ENCODE peak calls at places on chromosomes 4 and X, in nine cellular contexts. Y, X, F, D, Q, J, K, C and U are unnamed samples.

GRCh38 chrX:68980906-68981616 is 152.2 kb downstream of the EFNB1 start:
- DNase-seq in Y (no peak), X (no peak), F (no peak), D (no peak), Q (no peak), J (no peak), K (no peak), C (no peak), U (no peak)

GRCh38 chr4:101500742-101501141 is 153.4 kb upstream of the PPP3CA start:
- DNase-seq in Y (no peak), X (no peak), F (no peak), D (no peak), Q (peak; percentile 3), J (no peak), K (no peak), C (no peak), U (no peak)

GRCh38 chr4:169092889-169093522 is 83.0 kb upstream of the CBR4 start:
- DNase-seq in Y (no peak), X (no peak), F (no peak), D (no peak), Q (no peak), J (no peak), K (no peak), C (no peak), U (no peak)

GRCh38 chr4:156378053-156378665 is 424.5 kb upstream of the CTSO start:
- DNase-seq in Y (peak; percentile 25), X (peak; percentile 60), F (no peak), D (no peak), Q (peak; percentile 24), J (peak; percentile 32), K (no peak), C (peak; percentile 62), U (no peak)

GRCh38 chrX:20487227-20487626 is 220.5 kb upstream of the RPS6KA3 start:
- DNase-seq in Y (peak; percentile 39), X (no peak), F (no peak), D (no peak), Q (peak; percentile 56), J (no peak), K (no peak), C (peak; percentile 78), U (no peak)

GRCh38 chr4:17482716-17483115 is 29.2 kb downstream of the QDPR start:
- DNase-seq in Y (no peak), X (no peak), F (no peak), D (no peak), Q (no peak), J (no peak), K (no peak), C (no peak), U (no peak)

GRCh38 chr4:123364906-123365305 is 31.7 kb upstream of the SPRY1 start:
- DNase-seq in Y (no peak), X (no peak), F (no peak), D (no peak), Q (no peak), J (no peak), K (no peak), C (no peak), U (no peak)

GRCh38 chr4:25792200-25792791 is 70.5 kb downstream of the SEL1L3 start:
- DNase-seq in Y (no peak), X (no peak), F (no peak), D (no peak), Q (peak; percentile 11), J (peak; percentile 38), K (peak; percentile 35), C (peak; percentile 54), U (no peak)

GRCh38 chr4:165398570-165398969 is 19.8 kb downstream of the CPE start:
- DNase-seq in Y (no peak), X (no peak), F (peak; percentile 86), D (no peak), Q (peak; percentile 5), J (no peak), K (peak; percentile 32), C (peak; percentile 24), U (no peak)

GRCh38 chr4:30385650-30386049 is 334.5 kb upstream of the PCDH7 start:
- DNase-seq in Y (peak; percentile 33), X (no peak), F (no peak), D (no peak), Q (no peak), J (no peak), K (no peak), C (peak; percentile 28), U (no peak)

GRCh38 chr4:166077782-166078181 is 204.7 kb downstream of the TLL1 start:
- DNase-seq in Y (no peak), X (no peak), F (no peak), D (no peak), Q (no peak), J (no peak), K (peak; percentile 33), C (no peak), U (no peak)

GRCh38 chr4:82893942-82894341 is 3.0 kb upstream of the SEC31A start:
- DNase-seq in Y (no peak), X (no peak), F (no peak), D (no peak), Q (peak; percentile 11), J (no peak), K (no peak), C (no peak), U (no peak)

GRCh38 chr4:30717208-30718020 is 2.8 kb upstream of the PCDH7 start:
- DNase-seq in Y (peak; percentile 63), X (no peak), F (peak; percentile 59), D (no peak), Q (peak; percentile 78), J (no peak), K (peak; percentile 50), C (peak; percentile 86), U (no peak)

GRCh38 chrX:103722505-103722904 is 11.8 kb downstream of the TMEM31 start:
- DNase-seq in Y (no peak), X (no peak), F (no peak), D (no peak), Q (peak; percentile 67), J (no peak), K (no peak), C (no peak), U (no peak)

GRCh38 chr4:145230726-145231125 is 50.3 kb upstream of the OTUD4 start:
- DNase-seq in Y (no peak), X (no peak), F (no peak), D (no peak), Q (peak; percentile 58), J (no peak), K (no peak), C (no peak), U (no peak)

GRCh38 chr4:76718806-76719205 is 179.1 kb downstream of the SOWAHB start:
- DNase-seq in Y (no peak), X (no peak), F (no peak), D (no peak), Q (no peak), J (no peak), K (no peak), C (no peak), U (no peak)

GRCh38 chrX:132818638-132819037 is 139.8 kb downstream of the HS6ST2 start:
- DNase-seq in Y (no peak), X (no peak), F (no peak), D (no peak), Q (no peak), J (no peak), K (no peak), C (no peak), U (no peak)

GRCh38 chr4:150363721-150364688 is 217.9 kb upstream of the MAB21L2 start:
- DNase-seq in Y (peak; percentile 55), X (no peak), F (no peak), D (no peak), Q (no peak), J (no peak), K (no peak), C (no peak), U (no peak)